ENCODE peak calls at places on chromosomes 2 and 18, in seven cellular contexts. One of them, this sample, is unnamed.
A peak's percentile ranks its signal among the peaks of the same experiment; 100 is the strongest.

GRCh38 chr2:20999906-21000645 is 43.8 kb downstream of the APOB start:
- DNase-seq in endothelial cell of umbilical vein: no peak
- DNase-seq in pancreas: no peak
- DNase-seq in effector memory CD4-positive, alpha-beta T cell: no peak
- DNase-seq in CD8-positive, alpha-beta memory T cell: no peak
- DNase-seq in Karpas-422: no peak
- DNase-seq in prostate gland: no peak
- DNase-seq in this sample: no peak

GRCh38 chr2:240310201-240310600 is 125.3 kb upstream of the GPC1 start:
- DNase-seq in Karpas-422: no peak
- DNase-seq in prostate gland: no peak
- DNase-seq in effector memory CD4-positive, alpha-beta T cell: no peak
- DNase-seq in pancreas: no peak
- DNase-seq in CD8-positive, alpha-beta memory T cell: no peak
- DNase-seq in endothelial cell of umbilical vein: no peak
- DNase-seq in this sample: peak; percentile 36

GRCh38 chr2:161104054-161104553 is 56.1 kb upstream of the TANK start:
- DNase-seq in effector memory CD4-positive, alpha-beta T cell: no peak
- DNase-seq in CD8-positive, alpha-beta memory T cell: no peak
- DNase-seq in prostate gland: no peak
- DNase-seq in endothelial cell of umbilical vein: no peak
- DNase-seq in Karpas-422: peak; percentile 90
- DNase-seq in pancreas: no peak
- DNase-seq in this sample: no peak

GRCh38 chr18:57523171-57523956 is 63.1 kb downstream of the FECH start:
- DNase-seq in prostate gland: no peak
- DNase-seq in endothelial cell of umbilical vein: no peak
- DNase-seq in CD8-positive, alpha-beta memory T cell: no peak
- DNase-seq in effector memory CD4-positive, alpha-beta T cell: no peak
- DNase-seq in Karpas-422: no peak
- DNase-seq in pancreas: no peak
- DNase-seq in this sample: no peak

GRCh38 chr2:105545731-105546622 is 147.1 kb upstream of the FHL2 start:
- DNase-seq in effector memory CD4-positive, alpha-beta T cell: peak; percentile 23
- DNase-seq in pancreas: peak; percentile 44
- DNase-seq in endothelial cell of umbilical vein: peak; percentile 76
- DNase-seq in Karpas-422: peak; percentile 78
- DNase-seq in prostate gland: peak; percentile 44
- DNase-seq in CD8-positive, alpha-beta memory T cell: peak; percentile 56
- DNase-seq in this sample: peak; percentile 85

GRCh38 chr2:9178905-9179571 is 27.6 kb upstream of the ASAP2 start:
- DNase-seq in pancreas: peak; percentile 40
- DNase-seq in prostate gland: peak; percentile 39
- DNase-seq in Karpas-422: no peak
- DNase-seq in CD8-positive, alpha-beta memory T cell: no peak
- DNase-seq in endothelial cell of umbilical vein: peak; percentile 84
- DNase-seq in effector memory CD4-positive, alpha-beta T cell: no peak
- DNase-seq in this sample: peak; percentile 79

GRCh38 chr2:203594541-203594940 is 59.4 kb upstream of the RAPH1 start:
- DNase-seq in pancreas: no peak
- DNase-seq in effector memory CD4-positive, alpha-beta T cell: no peak
- DNase-seq in endothelial cell of umbilical vein: no peak
- DNase-seq in CD8-positive, alpha-beta memory T cell: no peak
- DNase-seq in Karpas-422: no peak
- DNase-seq in prostate gland: no peak
- DNase-seq in this sample: no peak

GRCh38 chr2:27509326-27509725 is 12.7 kb downstream of the GCKR start:
- DNase-seq in prostate gland: no peak
- DNase-seq in CD8-positive, alpha-beta memory T cell: no peak
- DNase-seq in pancreas: no peak
- DNase-seq in effector memory CD4-positive, alpha-beta T cell: no peak
- DNase-seq in endothelial cell of umbilical vein: no peak
- DNase-seq in Karpas-422: no peak
- DNase-seq in this sample: no peak

GRCh38 chr18:50879302-50880107 is 587 bp downstream of the ME2 start:
- DNase-seq in prostate gland: peak; percentile 25
- DNase-seq in Karpas-422: peak; percentile 72
- DNase-seq in CD8-positive, alpha-beta memory T cell: peak; percentile 18
- DNase-seq in effector memory CD4-positive, alpha-beta T cell: peak; percentile 7
- DNase-seq in endothelial cell of umbilical vein: peak; percentile 64
- DNase-seq in pancreas: peak; percentile 29
- DNase-seq in this sample: no peak

GRCh38 chr2:197889041-197889440 is 84.6 kb downstream of the PLCL1 start:
- DNase-seq in effector memory CD4-positive, alpha-beta T cell: no peak
- DNase-seq in Karpas-422: peak; percentile 56
- DNase-seq in pancreas: no peak
- DNase-seq in CD8-positive, alpha-beta memory T cell: no peak
- DNase-seq in endothelial cell of umbilical vein: peak; percentile 77
- DNase-seq in prostate gland: no peak
- DNase-seq in this sample: no peak

GRCh38 chr2:26455037-26455800 is 22.7 kb downstream of the OTOF start:
- DNase-seq in endothelial cell of umbilical vein: no peak
- DNase-seq in effector memory CD4-positive, alpha-beta T cell: no peak
- DNase-seq in CD8-positive, alpha-beta memory T cell: no peak
- DNase-seq in Karpas-422: no peak
- DNase-seq in prostate gland: no peak
- DNase-seq in pancreas: no peak
- DNase-seq in this sample: no peak

GRCh38 chr2:216621292-216621691 is 11.9 kb upstream of the IGFBP2 start:
- DNase-seq in prostate gland: peak; percentile 74
- DNase-seq in Karpas-422: no peak
- DNase-seq in pancreas: no peak
- DNase-seq in effector memory CD4-positive, alpha-beta T cell: no peak
- DNase-seq in endothelial cell of umbilical vein: no peak
- DNase-seq in CD8-positive, alpha-beta memory T cell: no peak
- DNase-seq in this sample: no peak

GRCh38 chr2:36578343-36579296 is 19.3 kb downstream of the FEZ2 start:
- DNase-seq in endothelial cell of umbilical vein: no peak
- DNase-seq in effector memory CD4-positive, alpha-beta T cell: no peak
- DNase-seq in pancreas: no peak
- DNase-seq in CD8-positive, alpha-beta memory T cell: no peak
- DNase-seq in Karpas-422: no peak
- DNase-seq in prostate gland: peak; percentile 7
- DNase-seq in this sample: no peak

GRCh38 chr2:239661334-239662312 is 260.8 kb upstream of the HDAC4 start:
- DNase-seq in pancreas: no peak
- DNase-seq in effector memory CD4-positive, alpha-beta T cell: no peak
- DNase-seq in Karpas-422: no peak
- DNase-seq in prostate gland: no peak
- DNase-seq in CD8-positive, alpha-beta memory T cell: no peak
- DNase-seq in endothelial cell of umbilical vein: no peak
- DNase-seq in this sample: no peak

GRCh38 chr18:34801769-34802168 is 91.7 kb downstream of the DTNA start:
- DNase-seq in effector memory CD4-positive, alpha-beta T cell: no peak
- DNase-seq in Karpas-422: no peak
- DNase-seq in prostate gland: no peak
- DNase-seq in endothelial cell of umbilical vein: no peak
- DNase-seq in CD8-positive, alpha-beta memory T cell: no peak
- DNase-seq in pancreas: no peak
- DNase-seq in this sample: no peak

GRCh38 chr2:238169021-238169707 is 10.4 kb downstream of the ERFE start:
- DNase-seq in CD8-positive, alpha-beta memory T cell: no peak
- DNase-seq in endothelial cell of umbilical vein: peak; percentile 66
- DNase-seq in Karpas-422: no peak
- DNase-seq in prostate gland: no peak
- DNase-seq in pancreas: no peak
- DNase-seq in effector memory CD4-positive, alpha-beta T cell: no peak
- DNase-seq in this sample: peak; percentile 76

GRCh38 chr2:150472122-150472899 is 15.2 kb downstream of the RND3 start:
- DNase-seq in prostate gland: no peak
- DNase-seq in pancreas: peak; percentile 31
- DNase-seq in effector memory CD4-positive, alpha-beta T cell: no peak
- DNase-seq in Karpas-422: no peak
- DNase-seq in endothelial cell of umbilical vein: peak; percentile 46
- DNase-seq in CD8-positive, alpha-beta memory T cell: no peak
- DNase-seq in this sample: peak; percentile 77

GRCh38 chr2:71685941-71686611 is 232.7 kb downstream of the DYSF start:
- DNase-seq in endothelial cell of umbilical vein: no peak
- DNase-seq in effector memory CD4-positive, alpha-beta T cell: no peak
- DNase-seq in pancreas: no peak
- DNase-seq in CD8-positive, alpha-beta memory T cell: no peak
- DNase-seq in prostate gland: no peak
- DNase-seq in Karpas-422: no peak
- DNase-seq in this sample: peak; percentile 48

GRCh38 chr2:55431982-55432627 is 12.4 kb upstream of the CCDC88A start:
- DNase-seq in Karpas-422: peak; percentile 76
- DNase-seq in CD8-positive, alpha-beta memory T cell: no peak
- DNase-seq in pancreas: no peak
- DNase-seq in prostate gland: no peak
- DNase-seq in effector memory CD4-positive, alpha-beta T cell: no peak
- DNase-seq in endothelial cell of umbilical vein: peak; percentile 58
- DNase-seq in this sample: no peak

GRCh38 chr2:172545408-172546075 is 10.3 kb upstream of the PDK1 start:
- DNase-seq in effector memory CD4-positive, alpha-beta T cell: no peak
- DNase-seq in endothelial cell of umbilical vein: no peak
- DNase-seq in pancreas: no peak
- DNase-seq in Karpas-422: no peak
- DNase-seq in prostate gland: peak; percentile 15
- DNase-seq in CD8-positive, alpha-beta memory T cell: no peak
- DNase-seq in this sample: no peak

GRCh38 chr2:119208791-119209203 is 14.8 kb upstream of the STEAP3 start:
- DNase-seq in Karpas-422: no peak
- DNase-seq in CD8-positive, alpha-beta memory T cell: no peak
- DNase-seq in pancreas: no peak
- DNase-seq in prostate gland: no peak
- DNase-seq in endothelial cell of umbilical vein: no peak
- DNase-seq in effector memory CD4-positive, alpha-beta T cell: no peak
- DNase-seq in this sample: no peak

GRCh38 chr18:55400590-55401274 is 187.3 kb downstream of the TCF4 start:
- DNase-seq in effector memory CD4-positive, alpha-beta T cell: no peak
- DNase-seq in endothelial cell of umbilical vein: peak; percentile 65
- DNase-seq in pancreas: no peak
- DNase-seq in prostate gland: no peak
- DNase-seq in Karpas-422: no peak
- DNase-seq in CD8-positive, alpha-beta memory T cell: no peak
- DNase-seq in this sample: no peak

GRCh38 chr2:69677914-69678313 is 34.4 kb upstream of the AAK1 start:
- DNase-seq in Karpas-422: no peak
- DNase-seq in endothelial cell of umbilical vein: no peak
- DNase-seq in pancreas: no peak
- DNase-seq in CD8-positive, alpha-beta memory T cell: no peak
- DNase-seq in prostate gland: no peak
- DNase-seq in effector memory CD4-positive, alpha-beta T cell: no peak
- DNase-seq in this sample: no peak

GRCh38 chr2:101364878-101365277 is 22.4 kb downstream of the CREG2 start:
- DNase-seq in endothelial cell of umbilical vein: no peak
- DNase-seq in CD8-positive, alpha-beta memory T cell: no peak
- DNase-seq in effector memory CD4-positive, alpha-beta T cell: no peak
- DNase-seq in pancreas: no peak
- DNase-seq in prostate gland: no peak
- DNase-seq in Karpas-422: no peak
- DNase-seq in this sample: no peak
- H3K27me3 ChIP-seq in endothelial cell of umbilical vein: peaks cover 12% of the 10 kb centered on the region
- H3K27me3 ChIP-seq in CD8-positive, alpha-beta memory T cell: no peaks in the 10 kb centered on the region
- H3K27me3 ChIP-seq in effector memory CD4-positive, alpha-beta T cell: no peaks in the 10 kb centered on the region
- H3K27me3 ChIP-seq in pancreas: no peaks in the 10 kb centered on the region
- H3K27me3 ChIP-seq in prostate gland: no peaks in the 10 kb centered on the region
- H3K27me3 ChIP-seq in Karpas-422: no peaks in the 10 kb centered on the region
- H3K27me3 ChIP-seq in this sample: no peaks in the 10 kb centered on the region

DNA sequence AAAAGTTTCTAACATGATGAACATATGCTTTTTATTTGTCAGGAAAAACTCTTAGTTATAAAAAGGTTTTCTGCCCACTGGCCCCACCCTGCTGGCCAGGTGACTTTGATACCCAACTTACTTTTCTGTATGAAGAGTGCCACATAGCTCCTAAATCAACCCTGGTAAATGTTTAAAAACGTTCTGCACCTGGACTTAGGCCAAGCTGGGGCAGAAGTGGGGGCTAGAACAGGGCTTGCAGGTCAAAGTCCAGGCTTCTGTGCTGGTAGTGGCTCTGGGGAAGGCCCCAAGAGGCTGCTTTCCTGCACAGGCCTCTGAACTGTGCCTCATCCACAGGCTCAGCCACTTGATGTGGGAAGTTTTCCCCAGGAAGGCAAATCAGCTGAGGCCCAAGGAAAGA is 171.7 kb downstream of the ANKRD30B start:
- DNase-seq in pancreas: peak; percentile 27
- DNase-seq in prostate gland: no peak
- DNase-seq in Karpas-422: no peak
- DNase-seq in CD8-positive, alpha-beta memory T cell: no peak
- DNase-seq in endothelial cell of umbilical vein: no peak
- DNase-seq in effector memory CD4-positive, alpha-beta T cell: no peak
- DNase-seq in this sample: no peak
- H3K9me3 ChIP-seq in pancreas: no peaks in the 10 kb centered on the region
- H3K9me3 ChIP-seq in prostate gland: no peaks in the 10 kb centered on the region
- H3K9me3 ChIP-seq in Karpas-422: no peaks in the 10 kb centered on the region
- H3K9me3 ChIP-seq in CD8-positive, alpha-beta memory T cell: no peaks in the 10 kb centered on the region
- H3K9me3 ChIP-seq in endothelial cell of umbilical vein: peaks cover 2% of the 10 kb centered on the region
- H3K9me3 ChIP-seq in effector memory CD4-positive, alpha-beta T cell: no peaks in the 10 kb centered on the region
- H3K9me3 ChIP-seq in this sample: no peaks in the 10 kb centered on the region

GRCh38 chr2:199455186-199455532 is 2.6 kb downstream of the SATB2 start:
- DNase-seq in Karpas-422: no peak
- DNase-seq in prostate gland: no peak
- DNase-seq in pancreas: no peak
- DNase-seq in CD8-positive, alpha-beta memory T cell: no peak
- DNase-seq in effector memory CD4-positive, alpha-beta T cell: no peak
- DNase-seq in endothelial cell of umbilical vein: no peak
- DNase-seq in this sample: no peak

GRCh38 chr2:199458017-199458805 is 472 bp upstream of the SATB2 start:
- DNase-seq in prostate gland: no peak
- DNase-seq in Karpas-422: no peak
- DNase-seq in effector memory CD4-positive, alpha-beta T cell: no peak
- DNase-seq in CD8-positive, alpha-beta memory T cell: no peak
- DNase-seq in pancreas: no peak
- DNase-seq in endothelial cell of umbilical vein: peak; percentile 15
- DNase-seq in this sample: peak; percentile 79

GRCh38 chr2:199457147-199458016 is at the start of gene SATB2:
- DNase-seq in pancreas: no peak
- DNase-seq in endothelial cell of umbilical vein: peak; percentile 15
- DNase-seq in effector memory CD4-positive, alpha-beta T cell: no peak
- DNase-seq in CD8-positive, alpha-beta memory T cell: no peak
- DNase-seq in prostate gland: no peak
- DNase-seq in Karpas-422: no peak
- DNase-seq in this sample: peak; percentile 84

GRCh38 chr2:199456383-199457146 is 1.2 kb downstream of the SATB2 start:
- DNase-seq in Karpas-422: no peak
- DNase-seq in effector memory CD4-positive, alpha-beta T cell: no peak
- DNase-seq in prostate gland: no peak
- DNase-seq in endothelial cell of umbilical vein: no peak
- DNase-seq in CD8-positive, alpha-beta memory T cell: no peak
- DNase-seq in pancreas: no peak
- DNase-seq in this sample: no peak

GRCh38 chr2:199455533-199456382 is 2.0 kb downstream of the SATB2 start:
- DNase-seq in effector memory CD4-positive, alpha-beta T cell: no peak
- DNase-seq in Karpas-422: peak; percentile 78
- DNase-seq in prostate gland: no peak
- DNase-seq in endothelial cell of umbilical vein: no peak
- DNase-seq in pancreas: peak; percentile 53
- DNase-seq in CD8-positive, alpha-beta memory T cell: no peak
- DNase-seq in this sample: peak; percentile 76
- H3K27me3 ChIP-seq in effector memory CD4-positive, alpha-beta T cell: peaks cover 61% of the 10 kb centered on the region
- H3K27me3 ChIP-seq in Karpas-422: no peaks in the 10 kb centered on the region
- H3K27me3 ChIP-seq in prostate gland: no peaks in the 10 kb centered on the region
- H3K27me3 ChIP-seq in endothelial cell of umbilical vein: peaks cover 68% of the 10 kb centered on the region
- H3K27me3 ChIP-seq in pancreas: peaks cover 5% of the 10 kb centered on the region
- H3K27me3 ChIP-seq in CD8-positive, alpha-beta memory T cell: peaks cover 32% of the 10 kb centered on the region
- H3K27me3 ChIP-seq in this sample: no peaks in the 10 kb centered on the region

DNA sequence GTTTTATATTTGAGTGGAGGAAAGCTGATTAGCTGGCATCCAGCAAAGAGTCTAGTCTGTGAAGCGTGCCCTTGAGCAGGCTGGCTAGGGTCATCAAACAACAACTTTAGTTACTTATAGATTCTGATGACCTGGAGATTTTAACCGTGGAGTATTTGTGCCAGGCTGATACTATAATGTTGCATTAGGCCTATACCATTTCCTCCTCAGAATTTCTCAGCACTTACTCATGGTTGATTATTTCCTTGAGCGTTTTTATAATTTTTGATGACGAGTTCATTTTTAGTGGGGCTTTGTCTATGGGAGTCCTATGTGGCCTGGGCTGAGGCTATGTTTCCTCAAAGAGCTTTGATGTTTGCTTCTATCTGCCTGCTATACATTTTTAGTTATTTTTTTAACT is 6.4 kb upstream of the MCFD2 start:
- DNase-seq in pancreas: no peak
- DNase-seq in prostate gland: no peak
- DNase-seq in endothelial cell of umbilical vein: peak; percentile 70
- DNase-seq in effector memory CD4-positive, alpha-beta T cell: no peak
- DNase-seq in CD8-positive, alpha-beta memory T cell: no peak
- DNase-seq in Karpas-422: no peak
- DNase-seq in this sample: no peak
- H3K9me3 ChIP-seq in pancreas: no peaks in the 10 kb centered on the region
- H3K9me3 ChIP-seq in prostate gland: no peaks in the 10 kb centered on the region
- H3K9me3 ChIP-seq in endothelial cell of umbilical vein: no peaks in the 10 kb centered on the region
- H3K9me3 ChIP-seq in effector memory CD4-positive, alpha-beta T cell: no peaks in the 10 kb centered on the region
- H3K9me3 ChIP-seq in CD8-positive, alpha-beta memory T cell: no peaks in the 10 kb centered on the region
- H3K9me3 ChIP-seq in Karpas-422: peaks cover 5% of the 10 kb centered on the region
- H3K9me3 ChIP-seq in this sample: no peaks in the 10 kb centered on the region

This sample was measured in aorta.